ENCODE peak calls at places on chromosomes 3 and 15, in four cellular contexts. E is IMR-90, G is mesenchymal stem cell, J is H9. P is an unnamed sample.

GRCh38 chr15:41983621-41984571 is 11.5 kb upstream of the EHD4 start:
- DNase-seq in G (no peak), J (no peak), E (no peak), P (no peak)

GRCh38 chr3:124829175-124829818 is 57.9 kb downstream of the ITGB5 start:
- DNase-seq in G (peak; percentile 27), E (no peak), J (no peak), P (no peak)

GRCh38 chr15:60859996-60860494 is 369.1 kb downstream of the RORA start:
- DNase-seq in G (peak; percentile 53), J (no peak), E (peak; percentile 91), P (no peak)

GRCh38 chr15:51227967-51228783 is 110.2 kb downstream of the CYP19A1 start:
- DNase-seq in J (no peak), G (peak; percentile 95), E (peak; percentile 89), P (no peak)

GRCh38 chr3:123632161-123632655 is 47.4 kb upstream of the HACD2 start:
- DNase-seq in G (peak; percentile 50), E (peak; percentile 80), J (no peak), P (no peak)

GRCh38 chr15:59105839-59106238 is 893 bp downstream of the CCNB2 start:
- DNase-seq in G (no peak), J (no peak), E (no peak), P (no peak)

GRCh38 chr3:135325096-135325495 is 530.0 kb downstream of the EPHB1 start:
- DNase-seq in E (no peak), J (no peak), G (no peak), P (no peak)

GRCh38 chr15:36468746-36469145 is 110.7 kb upstream of the CDIN1 start:
- DNase-seq in J (no peak), G (peak; percentile 90), E (peak; percentile 100), P (no peak)

GRCh38 chr3:110804856-110805255 is 266.8 kb upstream of the NECTIN3 start:
- DNase-seq in J (no peak), E (no peak), G (no peak), P (no peak)

GRCh38 chr15:31387483-31388118 is 61.0 kb downstream of the KLF13 start:
- DNase-seq in E (peak; percentile 18), J (no peak), G (no peak), P (no peak)

GRCh38 chr15:80679805-80680175 is 15.3 kb upstream of the ABHD17C start:
- DNase-seq in J (no peak), E (no peak), G (no peak), P (no peak)

GRCh38 chr15:99993681-99994131 is 260.5 kb upstream of the LYSMD4 start:
- DNase-seq in J (no peak), E (no peak), G (no peak), P (no peak)

GRCh38 chr3:61617041-61617440 is 55.7 kb downstream of the PTPRG start:
- DNase-seq in G (no peak), J (no peak), E (peak; percentile 31), P (no peak)

GRCh38 chr3:39287216-39287858 is 7.5 kb upstream of the CX3CR1 start:
- DNase-seq in G (no peak), J (no peak), E (no peak), P (no peak)

GRCh38 chr3:39285333-39285732 is 5.5 kb upstream of the CX3CR1 start:
- DNase-seq in E (no peak), G (no peak), J (no peak), P (no peak)

GRCh38 chr3:39288300-39288808 is 8.5 kb upstream of the CX3CR1 start:
- DNase-seq in J (peak; percentile 97), E (peak; percentile 68), G (peak; percentile 78), P (peak; percentile 76)

GRCh38 chr3:39287859-39288221 is 8.0 kb upstream of the CX3CR1 start:
- DNase-seq in E (no peak), J (no peak), G (no peak), P (no peak)

GRCh38 chr3:39286771-39287170 is 6.9 kb upstream of the CX3CR1 start:
- DNase-seq in E (no peak), G (no peak), J (no peak), P (no peak)
- H2AFZ ChIP-seq in E (no peak overlapping the region), G (no peak overlapping the region), J (no peak overlapping the region), P (no peak overlapping the region)

GRCh38 chr3:133672461-133672860 is 10.7 kb upstream of the TOPBP1 start:
- DNase-seq in E (no peak), G (no peak), J (no peak), P (no peak)

GRCh38 chr3:133670525-133670995 is 8.8 kb upstream of the TOPBP1 start:
- DNase-seq in G (no peak), E (no peak), J (no peak), P (no peak)

GRCh38 chr3:133667118-133667517 is 5.4 kb upstream of the TOPBP1 start:
- DNase-seq in E (no peak), G (no peak), J (no peak), P (no peak)

GRCh38 chr3:133673746-133674145 is 12.0 kb upstream of the TOPBP1 start:
- DNase-seq in E (no peak), J (no peak), G (no peak), P (no peak)

GRCh38 chr3:133669949-133670524 is 8.3 kb upstream of the TOPBP1 start:
- DNase-seq in J (no peak), G (no peak), E (no peak), P (no peak)
- H3K23ac ChIP-seq in J (no peak overlapping the region), G (no peak overlapping the region), E (no peak overlapping the region), P (no peak overlapping the region)

GRCh38 chr15:52745326-52746161 is 44.6 kb downstream of the ONECUT1 start:
- DNase-seq in E (no peak), G (no peak), J (peak; percentile 98), P (no peak)
- H2BK5ac ChIP-seq in E (no peak overlapping the region), G (no peak overlapping the region), J (peak overlapping the region; percentile 32), P (no peak overlapping the region)

DNA sequence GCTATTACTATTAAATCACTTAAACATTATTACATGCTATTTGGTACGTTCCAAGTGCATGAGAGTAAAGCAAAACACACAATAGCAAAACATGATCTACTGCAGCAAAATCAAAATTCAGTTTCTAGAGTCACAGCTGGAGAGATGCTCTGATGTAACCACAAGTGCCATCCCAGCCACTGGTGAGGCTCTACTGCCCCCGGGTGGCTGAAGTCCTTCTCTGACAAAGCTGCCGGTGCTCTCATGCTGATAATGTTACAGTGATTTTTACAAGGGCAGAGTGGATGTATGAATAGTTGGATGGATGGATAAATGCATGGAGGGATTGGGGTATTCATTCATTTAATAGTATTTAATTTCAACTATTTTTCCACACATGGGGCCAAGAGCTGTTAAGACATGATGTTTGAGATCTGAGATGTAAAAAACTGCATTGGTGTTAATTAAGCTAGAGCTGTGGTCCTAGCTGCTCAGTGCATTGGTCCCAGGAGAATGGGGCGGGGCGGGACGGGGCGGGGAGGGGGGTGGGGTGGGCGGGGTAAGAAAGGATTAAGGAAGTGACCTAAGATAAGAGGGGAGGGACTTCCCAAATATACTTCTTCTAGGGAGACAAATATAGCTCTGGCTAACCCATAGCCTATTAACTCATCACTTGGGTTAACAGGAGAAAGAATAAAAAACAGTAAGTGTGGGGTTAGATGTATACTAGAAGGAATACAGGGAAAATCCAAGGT is 5.3 kb upstream of the SPESP1 start:
- DNase-seq in G (peak; percentile 76), J (peak; percentile 83), E (peak; percentile 71), P (peak; percentile 63)
- H2AFZ ChIP-seq in G (no peak overlapping the region), J (no peak overlapping the region), E (no peak overlapping the region), P (no peak overlapping the region)

P was measured in neuronal stem cell.